ENCODE peak calls at places on chromosomes 13 and 19, in seven cellular contexts. K, W, N, I, E, B and S are unnamed samples.

GRCh38 chr13:99308481-99309087 is 1.4 kb upstream of the GPR183 start:
- DNase-seq in I (no peak), K (no peak), W (peak), N (no peak), B (no peak), E (no peak), S (no peak)

GRCh38 chr13:57698851-57699250 is 67.3 kb downstream of the PCDH17 start:
- DNase-seq in E (no peak), I (no peak), N (no peak), B (no peak), K (no peak), W (no peak), S (no peak)

GRCh38 chr19:33819875-33820781 is 23.5 kb downstream of the KCTD15 start:
- DNase-seq in E (no peak), N (peak), B (no peak), K (no peak), W (peak), I (peak), S (peak)

GRCh38 chr19:23385404-23385803 is 9.9 kb downstream of the ZNF91 start:
- DNase-seq in B (no peak), I (no peak), E (no peak), K (no peak), N (no peak), W (no peak), S (no peak)

GRCh38 chr13:110265682-110266430 is 41.1 kb downstream of the COL4A1 start:
- DNase-seq in I (no peak), B (no peak), N (no peak), E (no peak), K (no peak), W (no peak), S (no peak)

GRCh38 chr19:16018106-16018755 is 58.1 kb upstream of the TPM4 start:
- DNase-seq in K (no peak), N (no peak), W (no peak), I (no peak), B (no peak), E (no peak), S (no peak)

GRCh38 chr19:5148794-5149190 is 179.9 kb downstream of the KDM4B start:
- DNase-seq in N (no peak), I (no peak), W (no peak), E (no peak), K (no peak), B (no peak), S (no peak)

GRCh38 chr13:112688560-112689497 is 1.0 kb upstream of the ATP11A start:
- DNase-seq in K (no peak), I (peak), E (peak), W (peak), B (peak), N (no peak), S (no peak)

GRCh38 chr19:56066152-56067023 is 54.7 kb downstream of the ZNF787 start:
- DNase-seq in B (peak), K (peak), E (peak), W (peak), N (peak), I (peak), S (peak)

GRCh38 chr13:51453959-51454703 is 1.3 kb upstream of the INTS6 start:
- DNase-seq in K (peak), I (peak), W (peak), B (no peak), N (no peak), E (no peak), S (no peak)

GRCh38 chr13:60410299-60410698 is 13.3 kb downstream of the TDRD3 start:
- DNase-seq in W (no peak), I (no peak), N (no peak), K (no peak), E (no peak), B (no peak), S (no peak)

GRCh38 chr13:104450006-104450405 is 1383.8 kb upstream of the SLC10A2 start:
- DNase-seq in B (no peak), W (no peak), N (no peak), K (no peak), E (no peak), I (no peak), S (no peak)

GRCh38 chr13:41178040-41178439 is 16.3 kb downstream of the KBTBD7 start:
- DNase-seq in I (no peak), N (no peak), W (peak), B (no peak), E (no peak), K (peak), S (no peak)

GRCh38 chr13:51220706-51221105 is 1.5 kb upstream of the FAM124A start:
- DNase-seq in W (no peak), B (no peak), K (no peak), E (no peak), I (no peak), N (no peak), S (no peak)

GRCh38 chr13:87769445-87769844 is 98.3 kb downstream of the SLITRK5 start:
- DNase-seq in E (no peak), K (no peak), W (no peak), I (no peak), B (no peak), N (no peak), S (no peak)

GRCh38 chr13:43054803-43055802 is 31.7 kb downstream of the DNAJC15 start:
- DNase-seq in I (peak), E (no peak), N (peak), B (peak), W (peak), K (peak), S (no peak)

GRCh38 chr13:40031031-40031430 is 375.6 kb downstream of the COG6 start:
- DNase-seq in E (no peak), K (no peak), N (no peak), I (no peak), B (no peak), W (peak), S (no peak)

GRCh38 chr13:106595623-106596022 is 27.7 kb upstream of the ARGLU1 start:
- DNase-seq in K (no peak), I (no peak), B (no peak), N (no peak), E (no peak), W (no peak), S (no peak)

GRCh38 chr19:1566392-1567115 is 1.6 kb downstream of the MEX3D start:
- DNase-seq in W (peak), I (no peak), N (peak), B (peak), K (no peak), E (peak), S (peak)

GRCh38 chr19:44683434-44684210 is 12.3 kb downstream of the CEACAM19 start:
- DNase-seq in K (no peak), W (no peak), B (no peak), I (no peak), E (no peak), N (no peak), S (no peak)

GRCh38 chr19:40721936-40722661 is 5.2 kb downstream of the ITPKC start:
- DNase-seq in I (no peak), E (no peak), B (no peak), N (no peak), K (no peak), W (peak), S (no peak)

GRCh38 chr13:23381877-23382276 is 51.6 kb downstream of the SACS start:
- DNase-seq in W (no peak), B (peak), K (no peak), E (no peak), I (no peak), N (no peak), S (no peak)

GRCh38 chr19:39587496-39587895 is 14.8 kb upstream of the LGALS13 start:
- DNase-seq in I (no peak), N (no peak), K (no peak), B (no peak), E (no peak), W (no peak), S (no peak)

GRCh38 chr13:74644239-74644638 is 510.0 kb upstream of the KLF12 start:
- DNase-seq in W (peak), E (no peak), K (no peak), I (no peak), N (no peak), B (no peak), S (no peak)

GRCh38 chr13:58960909-58961308 is 1202.8 kb downstream of the DIAPH3 start:
- DNase-seq in W (peak), B (no peak), N (no peak), I (no peak), K (peak), E (no peak), S (no peak)

GRCh38 chr19:51407631-51408131 is 9.8 kb downstream of the SIGLEC10 start:
- DNase-seq in B (no peak), K (peak), E (no peak), N (no peak), W (peak), I (peak), S (no peak)

GRCh38 chr13:105363747-105364177 is 1171.7 kb downstream of the EFNB2 start:
- DNase-seq in N (no peak), I (no peak), W (no peak), B (peak), K (no peak), E (no peak), S (no peak)